ENCODE peak calls at places on chromosomes 16 and 17, in ten cellular contexts. I is stomach, P is A549, S is pancreas, N is endodermal cell, R is transverse colon, Y is HepG2, G is psoas muscle, X is mucosa of descending colon, M is uterus. F is an unnamed sample.

GRCh38 chr16:2343211-2343610 is 2.7 kb upstream of the ABCA3 start:
- DNase-seq in I (no peak), P (no peak), S (no peak), N (no peak), R (no peak), Y (no peak), G (no peak), X (no peak), M (no peak), F (no peak)

GRCh38 chr17:12457493-12457892 is 208.2 kb upstream of the MYOCD start:
- DNase-seq in I (no peak), P (no peak), S (no peak), N (no peak), R (no peak), Y (no peak), G (no peak), X (no peak), M (no peak), F (no peak)

GRCh38 chr16:69105501-69106361 is at the start of gene HAS3:
- DNase-seq in I (peak; percentile 65), P (peak; percentile 84), S (peak; percentile 61), N (peak; percentile 93), R (peak; percentile 75), Y (peak; percentile 34), G (peak; percentile 78), X (peak; percentile 84), M (no peak), F (peak; percentile 71)

GRCh38 chr16:69481901-69482341 is 57.5 kb downstream of the CYB5B start:
- DNase-seq in I (peak; percentile 91), P (no peak), S (no peak), N (peak; percentile 67), R (peak; percentile 31), Y (no peak), G (peak; percentile 97), X (peak; percentile 58), M (peak; percentile 84), F (peak; percentile 82)

GRCh38 chr17:48012151-48012520 is 25.5 kb downstream of the COPZ2 start:
- DNase-seq in I (peak; percentile 62), P (no peak), S (no peak), N (peak; percentile 90), R (peak; percentile 59), Y (no peak), G (no peak), X (peak; percentile 58), M (no peak), F (no peak)

GRCh38 chr16:31191697-31192428 is 10.7 kb downstream of the PYCARD start:
- DNase-seq in I (no peak), P (no peak), S (no peak), N (no peak), R (no peak), Y (no peak), G (no peak), X (no peak), M (no peak), F (no peak)

GRCh38 chr16:55643161-55643970 is 12.4 kb upstream of the SLC6A2 start:
- DNase-seq in I (peak; percentile 59), P (peak; percentile 28), S (no peak), N (peak; percentile 52), R (peak; percentile 10), Y (peak; percentile 59), G (no peak), X (peak; percentile 38), M (no peak), F (no peak)

GRCh38 chr16:12558641-12559040 is 245.0 kb downstream of the CPPED1 start:
- DNase-seq in I (no peak), P (no peak), S (no peak), N (peak; percentile 67), R (no peak), Y (peak; percentile 35), G (no peak), X (no peak), M (no peak), F (no peak)

DNA sequence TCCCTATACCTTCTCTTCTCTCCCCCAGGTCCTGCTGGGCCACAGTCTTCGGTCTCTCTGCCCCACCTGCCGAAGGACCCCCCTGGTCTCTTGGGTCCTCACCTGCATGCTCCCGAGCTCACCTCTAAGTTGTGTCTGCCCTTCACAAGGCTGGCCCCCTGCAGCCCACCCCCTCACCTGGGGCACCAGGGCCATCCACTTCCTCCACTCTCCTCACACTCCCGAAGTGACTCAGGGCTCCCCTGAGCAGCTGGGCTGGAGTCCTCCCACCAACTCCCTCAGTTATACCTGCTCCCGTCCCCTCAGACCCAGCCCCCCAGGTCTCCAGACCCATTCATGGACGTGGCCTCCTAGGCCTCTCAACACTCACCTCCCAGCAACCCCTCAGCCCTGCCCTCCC is 822.0 kb downstream of the KCNJ18 start:
- DNase-seq in I (no peak), P (no peak), S (no peak), N (no peak), R (no peak), Y (no peak), G (no peak), X (no peak), M (no peak), F (no peak)
- H3K9me3 ChIP-seq in I (no peaks in the 10 kb centered on the region), P (no peaks in the 10 kb centered on the region), S (no peaks in the 10 kb centered on the region), N (peaks cover 29% of the 10 kb centered on the region), R (no peaks in the 10 kb centered on the region), Y (no peaks in the 10 kb centered on the region), G (no peaks in the 10 kb centered on the region), X (peaks cover 61% of the 10 kb centered on the region), M (no peaks in the 10 kb centered on the region), F (peaks cover 22% of the 10 kb centered on the region)

GRCh38 chr16:3798827-3799226 is 81.5 kb upstream of the TRAP1 start:
- DNase-seq in I (no peak), P (no peak), S (no peak), N (no peak), R (no peak), Y (no peak), G (no peak), X (no peak), M (no peak), F (no peak)

GRCh38 chr16:3800019-3800418 is 80.5 kb downstream of the CREBBP start:
- DNase-seq in I (no peak), P (no peak), S (no peak), N (no peak), R (no peak), Y (no peak), G (no peak), X (no peak), M (no peak), F (no peak)

GRCh38 chr16:3800477-3801270 is 79.8 kb downstream of the CREBBP start:
- DNase-seq in I (no peak), P (no peak), S (no peak), N (no peak), R (no peak), Y (no peak), G (no peak), X (no peak), M (no peak), F (no peak)

GRCh38 chr16:3797473-3797872 is 80.1 kb upstream of the TRAP1 start:
- DNase-seq in I (no peak), P (no peak), S (no peak), N (no peak), R (no peak), Y (no peak), G (no peak), X (no peak), M (no peak), F (no peak)

DNA sequence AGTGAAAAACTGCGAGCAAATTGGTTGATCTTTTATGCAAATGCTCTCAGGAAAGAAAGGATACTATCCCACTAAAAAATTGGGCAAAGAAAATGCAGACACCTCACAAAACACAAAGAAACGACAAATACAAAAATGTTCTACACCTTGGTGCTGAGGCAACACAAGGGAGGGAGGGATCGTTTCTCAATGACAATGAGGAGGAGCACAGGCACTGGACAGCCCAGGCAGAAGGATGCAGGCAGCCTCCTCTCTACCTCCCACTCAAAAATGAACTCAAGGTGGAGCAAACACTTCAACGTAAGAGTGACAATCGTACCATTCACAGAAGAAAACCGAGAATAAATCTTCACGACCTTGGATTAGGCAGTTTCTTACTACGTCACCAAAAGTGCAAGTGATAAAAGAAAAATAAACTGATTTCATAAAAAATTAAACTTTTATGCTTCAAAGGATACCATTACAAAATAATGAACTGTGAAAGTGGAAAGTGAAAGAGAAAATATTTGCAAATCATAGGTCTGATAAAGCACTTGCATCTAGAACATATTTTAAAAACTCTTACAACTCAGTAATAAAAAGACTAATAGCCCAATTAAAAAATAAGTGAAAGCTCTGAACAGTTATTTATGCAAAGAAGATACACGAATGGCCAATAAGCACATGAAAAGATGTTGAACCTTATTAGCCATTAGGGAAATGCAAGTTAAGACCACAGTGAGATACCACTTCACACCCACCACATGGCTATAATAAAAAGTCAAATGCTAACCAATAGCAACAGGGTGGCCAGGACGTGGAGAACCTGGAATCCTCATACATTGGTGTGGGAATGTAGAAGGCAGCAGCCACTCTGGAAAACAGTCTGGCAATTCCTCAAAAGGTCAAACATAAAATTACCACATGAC is 80.8 kb upstream of the TRAP1 start:
- DNase-seq in I (no peak), P (no peak), S (no peak), N (no peak), R (no peak), Y (no peak), G (no peak), X (no peak), M (peak; percentile 14), F (no peak)
- H3K4me1 ChIP-seq in I (peaks cover 12% of the 10 kb centered on the region), P (no peaks in the 10 kb centered on the region), S (no peaks in the 10 kb centered on the region), N (no peaks in the 10 kb centered on the region), R (peaks cover 4% of the 10 kb centered on the region), Y (peaks cover 11% of the 10 kb centered on the region), G (peaks cover 57% of the 10 kb centered on the region), X (peaks cover 7% of the 10 kb centered on the region), M (no peaks in the 10 kb centered on the region), F (peaks cover 17% of the 10 kb centered on the region)

GRCh38 chr16:57299719-57300386 is 15.4 kb upstream of the PLLP start:
- DNase-seq in I (peak; percentile 83), P (peak; percentile 97), S (peak; percentile 81), N (peak; percentile 96), R (peak; percentile 90), Y (peak; percentile 97), G (peak; percentile 92), X (peak; percentile 85), M (peak; percentile 94), F (peak; percentile 80)

GRCh38 chr16:57299009-57299718 is 14.7 kb upstream of the PLLP start:
- DNase-seq in I (peak; percentile 40), P (peak; percentile 86), S (peak; percentile 59), N (no peak), R (peak; percentile 50), Y (peak; percentile 71), G (no peak), X (no peak), M (peak; percentile 72), F (peak; percentile 63)

GRCh38 chr16:57303021-57303909 is 18.8 kb upstream of the PLLP start:
- DNase-seq in I (no peak), P (no peak), S (no peak), N (no peak), R (no peak), Y (no peak), G (no peak), X (no peak), M (peak; percentile 6), F (no peak)

GRCh38 chr16:57300387-57301125 is 16.1 kb upstream of the PLLP start:
- DNase-seq in I (peak; percentile 99), P (peak; percentile 99), S (peak; percentile 98), N (peak; percentile 100), R (peak; percentile 99), Y (peak; percentile 99), G (peak; percentile 99), X (peak; percentile 100), M (peak; percentile 99), F (peak; percentile 98)

GRCh38 chr16:57301126-57301817 is 16.8 kb upstream of the PLLP start:
- DNase-seq in I (no peak), P (no peak), S (no peak), N (peak; percentile 61), R (no peak), Y (no peak), G (peak; percentile 56), X (peak; percentile 51), M (peak; percentile 39), F (no peak)
- H3K4me3 ChIP-seq in I (peak overlapping the region; percentile 8), P (no peak overlapping the region), S (no peak overlapping the region), N (peak overlapping the region; percentile 78), R (no peak overlapping the region), Y (peak overlapping the region; percentile 61), G (peak overlapping the region; percentile 62), X (no peak overlapping the region), M (peak overlapping the region; percentile 41), F (no peak overlapping the region)

GRCh38 chr16:10387378-10387681 is 1.5 kb downstream of the ATF7IP2 start:
- DNase-seq in I (no peak), P (no peak), S (no peak), N (no peak), R (no peak), Y (no peak), G (no peak), X (no peak), M (no peak), F (no peak)

GRCh38 chr16:10390330-10390729 is 4.5 kb downstream of the ATF7IP2 start:
- DNase-seq in I (no peak), P (no peak), S (no peak), N (no peak), R (no peak), Y (no peak), G (no peak), X (no peak), M (no peak), F (no peak)

GRCh38 chr16:10390867-10391266 is 5.0 kb downstream of the ATF7IP2 start:
- DNase-seq in I (no peak), P (no peak), S (no peak), N (no peak), R (no peak), Y (peak; percentile 69), G (no peak), X (no peak), M (no peak), F (no peak)

GRCh38 chr16:10386517-10387377 is 886 bp downstream of the ATF7IP2 start:
- DNase-seq in I (no peak), P (peak; percentile 29), S (no peak), N (no peak), R (no peak), Y (peak; percentile 51), G (no peak), X (no peak), M (no peak), F (no peak)

DNA sequence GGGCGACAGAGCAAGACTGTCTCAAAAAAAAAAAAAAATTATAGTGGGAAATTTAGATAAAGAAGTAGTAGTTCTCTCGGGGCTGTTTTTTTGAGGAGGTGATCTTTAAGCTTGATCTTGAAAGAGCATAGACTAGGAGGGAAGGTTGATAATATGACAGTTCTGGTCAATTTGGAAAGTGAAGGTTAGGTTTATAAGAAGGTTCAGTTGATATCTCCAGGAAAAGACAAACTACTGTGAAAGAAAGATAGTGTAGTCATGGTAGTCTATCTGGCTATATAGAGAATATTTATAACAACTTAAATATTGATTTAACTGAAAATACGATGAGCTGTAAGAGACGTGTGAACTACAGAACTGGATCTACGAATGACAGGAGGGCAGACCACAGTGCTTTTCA is 3.1 kb downstream of the ATF7IP2 start:
- DNase-seq in I (no peak), P (no peak), S (no peak), N (no peak), R (no peak), Y (no peak), G (no peak), X (no peak), M (no peak), F (no peak)
- H3K9me3 ChIP-seq in I (no peaks in the 10 kb centered on the region), P (peaks cover 7% of the 10 kb centered on the region), S (no peaks in the 10 kb centered on the region), N (peaks cover 11% of the 10 kb centered on the region), R (no peaks in the 10 kb centered on the region), Y (no peaks in the 10 kb centered on the region), G (no peaks in the 10 kb centered on the region), X (no peaks in the 10 kb centered on the region), M (no peaks in the 10 kb centered on the region), F (peaks cover 5% of the 10 kb centered on the region)

F was measured in lung.